ENCODE peak calls at places on chromosomes 2 and 18, in six cellular contexts. Z is H1, J is IMR-90, Y is HCT116, X is GM23248, S is mesenchymal stem cell. T is an unnamed sample.

GRCh38 chr18:28469946-28470345 is 293.0 kb upstream of the CDH2 start:
- DNase-seq in X (peak; percentile 7), S (peak; percentile 22), Z (no peak), J (no peak), Y (no peak), T (no peak)

GRCh38 chr2:83069724-83070123 is 1389.4 kb downstream of the SUCLG1 start:
- DNase-seq in Z (no peak), Y (no peak), J (peak; percentile 28), S (peak; percentile 56), X (peak; percentile 5), T (no peak)

GRCh38 chr18:34223164-34223892 is 1.4 kb downstream of the NOL4 start:
- DNase-seq in X (peak; percentile 9), S (no peak), Y (no peak), J (no peak), Z (peak; percentile 82), T (no peak)

GRCh38 chr18:58761970-58762780 is 90.9 kb downstream of the MALT1 start:
- DNase-seq in Z (peak; percentile 46), X (no peak), Y (no peak), J (no peak), S (no peak), T (no peak)

GRCh38 chr2:162301151-162301804 is 17.2 kb downstream of the IFIH1 start:
- DNase-seq in J (peak; percentile 75), S (peak; percentile 67), X (peak; percentile 81), Y (peak; percentile 41), Z (no peak), T (peak; percentile 80)

GRCh38 chr18:49023281-49023937 is 72.6 kb upstream of the SMAD7 start:
- DNase-seq in Y (no peak), S (no peak), Z (no peak), J (no peak), X (no peak), T (no peak)

GRCh38 chr2:11498543-11499034 is 32.6 kb upstream of the E2F6 start:
- DNase-seq in S (no peak), J (no peak), Z (no peak), Y (no peak), X (peak; percentile 28), T (no peak)

GRCh38 chr2:73203055-73203681 is 794 bp downstream of the NOTO start:
- DNase-seq in S (peak; percentile 11), J (no peak), X (no peak), Z (no peak), Y (no peak), T (no peak)

GRCh38 chr18:9987931-9988330 is 74.1 kb downstream of the VAPA start:
- DNase-seq in S (no peak), Z (no peak), Y (no peak), X (no peak), J (no peak), T (no peak)

GRCh38 chr2:69138793-69139510 is 126.0 kb downstream of the ANTXR1 start:
- DNase-seq in J (peak; percentile 88), X (peak; percentile 92), Y (peak; percentile 45), S (peak; percentile 75), Z (no peak), T (no peak)

GRCh38 chr2:126950499-126950898 is 51.8 kb downstream of the TEX51 start:
- DNase-seq in X (no peak), J (no peak), Z (no peak), Y (no peak), S (no peak), T (no peak)

GRCh38 chr2:82001614-82002013 is 1697.1 kb upstream of the LRRTM1 start:
- DNase-seq in J (no peak), Z (no peak), X (no peak), S (no peak), Y (no peak), T (no peak)

GRCh38 chr2:62464608-62465007 is 41.4 kb downstream of the TMEM17 start:
- DNase-seq in Y (no peak), Z (no peak), J (no peak), S (no peak), X (peak; percentile 22), T (no peak)

GRCh38 chr2:124908411-124908810 is 883.3 kb downstream of the CNTNAP5 start:
- DNase-seq in Z (no peak), S (peak; percentile 14), Y (no peak), X (no peak), J (no peak), T (no peak)

GRCh38 chr18:39366086-39366485 is 1800.5 kb upstream of the CELF4 start:
- DNase-seq in Z (no peak), Y (no peak), X (no peak), J (no peak), S (no peak), T (no peak)

GRCh38 chr2:237627463-237628321 is at the start of gene LRRFIP1:
- DNase-seq in X (peak; percentile 63), Y (no peak), S (no peak), J (no peak), Z (peak; percentile 54), T (no peak)

GRCh38 chr2:113910110-113910717 is 20.3 kb downstream of the ACTR3 start:
- DNase-seq in J (peak; percentile 19), Y (peak; percentile 15), X (peak; percentile 60), Z (no peak), S (peak; percentile 49), T (no peak)

GRCh38 chr2:238938460-238939055 is 90.7 kb downstream of the TWIST2 start:
- DNase-seq in J (peak; percentile 94), Y (no peak), Z (peak; percentile 29), X (peak; percentile 99), S (peak; percentile 75), T (no peak)

GRCh38 chr18:74226156-74226555 is 65.6 kb downstream of the CYB5A start:
- DNase-seq in Z (no peak), S (no peak), Y (no peak), X (no peak), J (no peak), T (no peak)

GRCh38 chr2:64104944-64105343 is 39.3 kb downstream of the PELI1 start:
- DNase-seq in S (peak; percentile 24), J (no peak), X (peak; percentile 9), Y (no peak), Z (no peak), T (no peak)

GRCh38 chr2:232353660-232354059 is 24.9 kb upstream of the ALPP start:
- DNase-seq in Z (no peak), Y (no peak), S (no peak), J (no peak), X (no peak), T (no peak)

GRCh38 chr2:214651451-214651850 is 158.0 kb downstream of the BARD1 start:
- DNase-seq in X (peak; percentile 52), Y (no peak), J (peak; percentile 31), Z (no peak), S (peak; percentile 27), T (no peak)

GRCh38 chr2:136008205-136008865 is 22.9 kb upstream of the DARS1 start:
- DNase-seq in Z (no peak), X (no peak), J (no peak), Y (no peak), S (no peak), T (no peak)

DNA sequence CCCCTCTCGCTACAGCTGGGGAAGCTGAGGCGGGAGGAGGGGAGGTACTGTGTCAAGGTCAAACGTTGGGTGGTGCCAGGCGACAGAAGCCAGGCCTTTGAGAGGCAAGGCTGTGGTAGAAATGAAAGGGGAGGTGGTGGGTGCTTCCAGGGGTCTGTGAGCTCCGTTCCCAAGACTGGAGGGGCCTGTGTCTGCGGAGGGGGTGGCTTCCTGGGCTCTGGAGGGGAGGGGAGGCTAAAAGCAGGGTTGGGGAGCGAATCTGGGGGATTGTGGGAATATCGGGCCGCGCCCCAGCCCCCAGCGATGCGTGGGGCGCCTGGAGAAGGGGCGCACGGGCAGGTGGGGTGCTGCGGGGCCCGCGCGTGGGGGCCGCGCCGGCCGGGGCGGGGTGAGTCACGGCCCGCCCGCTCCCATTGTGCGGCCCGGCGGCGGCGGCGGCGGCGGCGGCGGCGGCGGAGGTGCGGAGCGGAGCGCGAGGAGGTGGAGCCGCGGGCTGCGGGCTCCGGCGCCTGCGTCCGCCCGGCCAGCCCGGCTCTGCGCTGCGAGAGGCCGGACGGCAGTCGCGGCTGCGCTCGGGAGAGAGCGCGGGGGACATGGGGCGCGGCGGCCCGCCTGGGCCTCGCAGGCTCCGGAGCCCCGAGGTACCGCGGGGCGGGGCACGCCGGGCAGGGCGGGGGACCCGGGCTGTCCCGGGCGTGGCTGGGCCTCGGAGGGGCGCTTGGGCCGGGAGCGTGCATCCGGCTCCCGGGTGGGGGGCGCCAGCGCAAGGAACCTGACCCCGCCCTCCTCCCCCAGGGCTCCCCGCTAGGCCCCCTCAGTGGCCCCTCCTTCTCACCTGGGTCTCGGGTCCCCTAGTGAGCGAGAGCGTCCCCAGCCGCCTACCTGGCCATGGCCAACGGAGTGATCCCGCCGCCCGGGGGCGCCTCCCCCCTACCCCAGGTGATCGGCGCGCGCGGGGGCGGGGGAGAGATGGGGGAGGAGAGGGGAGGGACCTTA is at the start of gene SLC4A3:
- DNase-seq in J (peak; percentile 19), S (peak; percentile 22), X (peak; percentile 67), Z (peak; percentile 65), Y (no peak), T (no peak)
- H3K9ac ChIP-seq in J (peak within 1 kb of the TSS; percentile 54), S (peak within 1 kb of the TSS; percentile 62), X (peak within 1 kb of the TSS; percentile 58), Z (peak within 1 kb of the TSS; percentile 71), Y (peak within 1 kb of the TSS; percentile 77), T (no peak within 1 kb of the TSS)

GRCh38 chr2:230412369-230412706 is 3.7 kb upstream of the SP100 start:
- DNase-seq in Y (no peak), X (no peak), S (no peak), J (no peak), Z (no peak), T (no peak)
- H3K4me3 ChIP-seq in Y (peak overlapping the region; percentile 48), X (peak overlapping the region; percentile 87), S (peak overlapping the region; percentile 59), J (peak overlapping the region; percentile 72), Z (peak overlapping the region; percentile 53), T (peak overlapping the region; percentile 80)

GRCh38 chr2:143193121-143193520 is 63.9 kb downstream of the ARHGAP15 start:
- DNase-seq in X (no peak), J (no peak), Z (no peak), Y (no peak), S (no peak), T (no peak)
- H2AFZ ChIP-seq in X (no peak overlapping the region), J (no peak overlapping the region), Z (no peak overlapping the region), Y (no peak overlapping the region), S (no peak overlapping the region), T (no peak overlapping the region)

GRCh38 chr2:121740973-121741372 is 4.3 kb upstream of the NIFK start:
- DNase-seq in S (no peak), J (no peak), Z (peak; percentile 34), Y (no peak), X (no peak), T (no peak)

GRCh38 chr2:121736462-121737336 is at the start of gene NIFK:
- DNase-seq in X (peak; percentile 100), Z (peak; percentile 100), J (peak; percentile 95), S (peak; percentile 97), Y (peak; percentile 93), T (peak; percentile 100)

GRCh38 chr2:121731366-121731765 is 5.3 kb downstream of the NIFK start:
- DNase-seq in X (no peak), Y (no peak), J (no peak), Z (peak; percentile 10), S (no peak), T (no peak)

GRCh38 chr2:121736140-121736461 is 574 bp downstream of the NIFK start:
- DNase-seq in Z (no peak), Y (no peak), X (peak; percentile 33), J (no peak), S (no peak), T (no peak)

DNA sequence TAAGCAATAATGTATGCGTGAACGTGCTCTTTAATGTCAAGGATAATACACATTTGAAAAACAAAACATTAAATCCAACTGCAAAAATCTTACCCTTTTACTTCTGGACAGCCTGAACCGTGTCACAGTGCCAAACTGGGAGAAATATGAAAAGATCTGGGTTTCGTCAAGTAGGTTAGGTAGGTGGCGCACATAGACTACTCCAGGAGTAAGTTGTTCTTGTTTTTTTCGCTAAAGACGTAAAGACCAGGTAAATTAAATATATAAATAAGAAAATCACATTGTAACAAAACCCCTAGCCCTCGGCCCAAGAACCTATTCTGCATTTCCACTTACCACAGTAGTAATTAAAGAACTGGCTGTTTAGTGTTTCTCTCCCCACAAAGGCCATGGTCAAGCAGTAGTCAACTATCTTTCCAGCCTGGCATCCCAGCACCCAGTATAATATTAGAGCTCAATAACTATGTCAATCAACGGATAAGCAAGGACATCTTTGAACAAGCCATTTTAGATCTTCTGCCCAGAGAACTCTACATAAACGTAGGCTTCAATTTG is 1.1 kb downstream of the NIFK start:
- DNase-seq in Z (no peak), S (peak; percentile 11), J (no peak), Y (no peak), X (peak; percentile 49), T (no peak)
- H3K9ac ChIP-seq in Z (peak overlapping the region; percentile 97), S (peak overlapping the region; percentile 94), J (peak overlapping the region; percentile 94), Y (peak overlapping the region; percentile 92), X (peak overlapping the region; percentile 93), T (peak overlapping the region; percentile 88)